ENCODE peak calls at places on chromosomes 7 and 10, in eight cellular contexts. Z is colonic mucosa; H is mucosa of descending colon; I is left ventricle myocardium inferior; G is cardiac muscle cell; R is stomach; L is CD4-positive, alpha-beta T cell; J is HFFc6. V is an unnamed sample.

GRCh38 chr7:75534727-75535307 is 42.7 kb downstream of the SPDYE5 start:
- DNase-seq in Z (no peak), H (no peak), I (no peak), G (peak), R (no peak), L (no peak), J (peak), V (no peak)

GRCh38 chr10:76025124-76025477 is 593.7 kb downstream of the LRMDA start:
- DNase-seq in Z (no peak), H (no peak), I (no peak), G (no peak), R (no peak), L (no peak), J (no peak), V (no peak)

GRCh38 chr7:142899661-142900060 is 14.1 kb upstream of the TRPV6 start:
- DNase-seq in Z (no peak), H (no peak), I (no peak), G (no peak), R (no peak), L (no peak), J (no peak), V (no peak)

GRCh38 chr7:79988642-79989041 is 146.0 kb upstream of the GNAI1 start:
- DNase-seq in Z (no peak), H (no peak), I (no peak), G (no peak), R (no peak), L (no peak), J (peak), V (no peak)

GRCh38 chr10:103540722-103541121 is 47.2 kb downstream of the NEURL1 start:
- DNase-seq in Z (no peak), H (no peak), I (no peak), G (no peak), R (peak), L (no peak), J (peak), V (no peak)

GRCh38 chr7:143375298-143376034 is 5.7 kb upstream of the ZYX start:
- DNase-seq in Z (no peak), H (no peak), I (no peak), G (peak), R (no peak), L (peak), J (no peak), V (no peak)

GRCh38 chr10:33509231-33509871 is 174.9 kb upstream of the NRP1 start:
- DNase-seq in Z (no peak), H (no peak), I (no peak), G (peak), R (peak), L (no peak), J (peak), V (no peak)

GRCh38 chr7:18414885-18415284 is 80.7 kb upstream of the HDAC9 start:
- DNase-seq in Z (no peak), H (no peak), I (no peak), G (no peak), R (no peak), L (no peak), J (no peak), V (no peak)

GRCh38 chr10:113060221-113061053 is 110.4 kb downstream of the TCF7L2 start:
- DNase-seq in Z (peak), H (no peak), I (peak), G (peak), R (no peak), L (no peak), J (no peak), V (no peak)

GRCh38 chr10:77796311-77796915 is 130.1 kb downstream of the DLG5 start:
- DNase-seq in Z (no peak), H (no peak), I (no peak), G (no peak), R (no peak), L (no peak), J (no peak), V (no peak)

GRCh38 chr7:106615808-106616691 is 44.9 kb downstream of the CCDC71L start:
- DNase-seq in Z (no peak), H (no peak), I (no peak), G (no peak), R (no peak), L (no peak), J (no peak), V (no peak)

GRCh38 chr10:36621346-36621745 is 504.1 kb upstream of the ANKRD30A start:
- DNase-seq in Z (no peak), H (no peak), I (no peak), G (no peak), R (no peak), L (no peak), J (no peak), V (no peak)

GRCh38 chr10:125568156-125568555 is 114.8 kb downstream of the TEX36 start:
- DNase-seq in Z (no peak), H (no peak), I (no peak), G (no peak), R (no peak), L (no peak), J (no peak), V (no peak)

GRCh38 chr7:25496394-25497103 is 268.3 kb upstream of the NPVF start:
- DNase-seq in Z (no peak), H (no peak), I (no peak), G (no peak), R (no peak), L (no peak), J (no peak), V (no peak)

GRCh38 chr10:1180836-1181235 is 124.7 kb downstream of the WDR37 start:
- DNase-seq in Z (no peak), H (no peak), I (no peak), G (no peak), R (no peak), L (no peak), J (no peak), V (no peak)

GRCh38 chr10:133199488-133199885 is 30.5 kb upstream of the UTF1 start:
- DNase-seq in Z (no peak), H (no peak), I (no peak), G (no peak), R (no peak), L (no peak), J (no peak), V (no peak)

GRCh38 chr7:158018971-158019645 is 568.5 kb downstream of the PTPRN2 start:
- DNase-seq in Z (no peak), H (no peak), I (no peak), G (no peak), R (peak), L (no peak), J (no peak), V (no peak)

GRCh38 chr10:101052285-101052684 is 9.5 kb upstream of the KAZALD1 start:
- DNase-seq in Z (no peak), H (no peak), I (no peak), G (peak), R (no peak), L (no peak), J (peak), V (no peak)

GRCh38 chr10:101053516-101053915 is 8.3 kb upstream of the KAZALD1 start:
- DNase-seq in Z (no peak), H (no peak), I (no peak), G (no peak), R (no peak), L (no peak), J (peak), V (no peak)

GRCh38 chr10:101054351-101054750 is 7.4 kb upstream of the KAZALD1 start:
- DNase-seq in Z (no peak), H (no peak), I (no peak), G (no peak), R (no peak), L (no peak), J (no peak), V (no peak)

GRCh38 chr10:101056365-101057151 is 5.2 kb upstream of the KAZALD1 start:
- DNase-seq in Z (no peak), H (no peak), I (no peak), G (no peak), R (no peak), L (no peak), J (no peak), V (no peak)

DNA sequence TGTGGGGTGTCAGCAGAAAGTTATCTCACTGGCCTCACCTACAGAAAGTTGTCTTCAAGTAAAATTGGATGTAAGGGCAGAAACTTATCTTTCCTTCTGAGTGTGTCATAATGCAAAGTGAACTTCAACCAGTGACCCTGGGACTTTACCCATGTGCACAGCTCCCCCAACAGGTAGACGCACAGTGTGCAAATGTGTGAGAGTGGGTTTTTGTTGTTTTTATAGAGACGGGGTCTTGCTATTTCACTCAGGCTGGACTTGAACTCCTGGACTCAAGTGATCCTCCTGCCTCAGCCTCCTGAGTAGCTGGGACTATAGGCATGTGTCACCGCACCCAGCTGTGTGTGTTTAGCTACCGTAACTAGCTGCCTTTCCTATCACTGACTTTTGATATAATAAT is 6.4 kb upstream of the KAZALD1 start:
- DNase-seq in Z (no peak), H (no peak), I (no peak), G (no peak), R (no peak), L (no peak), J (no peak), V (no peak)
- TF ChIP-seq CTCF in Z (no peak), H (no peak), I (no peak), G (peak), R (no peak), L (no peak), J (peak), V (peak)

DNA sequence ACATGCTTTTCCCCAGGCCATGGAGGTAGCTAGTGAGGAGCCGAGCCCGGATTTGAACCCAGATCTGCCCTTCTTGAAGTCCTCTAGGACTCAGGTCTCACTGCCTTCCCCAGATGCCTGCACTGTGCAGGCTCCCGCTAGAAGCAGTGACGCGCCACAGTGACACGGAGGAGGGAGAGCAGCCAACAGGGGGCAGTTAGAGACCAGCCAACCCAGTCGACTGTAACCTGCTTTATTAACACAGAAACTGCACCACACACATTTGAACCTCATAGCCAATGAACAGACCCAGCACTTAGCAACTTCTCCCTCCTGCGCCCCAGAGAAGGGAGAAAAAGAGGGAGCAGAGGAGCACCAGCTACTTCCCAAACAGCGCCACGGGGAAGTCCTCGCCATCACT is 27.4 kb downstream of the PILRA start:
- DNase-seq in Z (no peak), H (no peak), I (no peak), G (no peak), R (no peak), L (no peak), J (no peak), V (no peak)
- TF ChIP-seq CTCF in Z (no peak), H (no peak), I (no peak), G (peak), R (no peak), L (no peak), J (peak), V (peak)

DNA sequence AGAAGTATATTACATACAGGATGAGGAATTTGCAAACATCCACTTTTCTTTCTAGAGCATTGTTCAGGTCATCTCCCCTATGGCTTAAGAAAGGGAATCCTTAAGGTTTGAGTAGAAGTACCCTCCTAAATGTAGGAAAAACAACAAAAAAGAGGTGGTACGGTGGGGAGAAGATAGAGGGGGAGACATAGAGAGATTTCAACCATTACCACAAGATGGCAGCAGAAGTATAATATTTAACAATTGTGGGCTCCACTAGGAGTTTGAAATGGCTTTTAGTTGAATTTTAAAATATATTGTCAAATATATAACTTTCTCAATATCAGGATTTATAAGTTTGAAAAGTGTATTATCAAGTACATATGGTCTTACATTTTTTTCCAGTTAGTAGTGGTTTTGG is 72.7 kb upstream of the PRKG1 start:
- DNase-seq in Z (no peak), H (no peak), I (no peak), G (peak), R (no peak), L (no peak), J (no peak), V (no peak)
- TF ChIP-seq CTCF in Z (peak), H (no peak), I (peak), G (peak), R (no peak), L (peak), J (peak), V (peak)

DNA sequence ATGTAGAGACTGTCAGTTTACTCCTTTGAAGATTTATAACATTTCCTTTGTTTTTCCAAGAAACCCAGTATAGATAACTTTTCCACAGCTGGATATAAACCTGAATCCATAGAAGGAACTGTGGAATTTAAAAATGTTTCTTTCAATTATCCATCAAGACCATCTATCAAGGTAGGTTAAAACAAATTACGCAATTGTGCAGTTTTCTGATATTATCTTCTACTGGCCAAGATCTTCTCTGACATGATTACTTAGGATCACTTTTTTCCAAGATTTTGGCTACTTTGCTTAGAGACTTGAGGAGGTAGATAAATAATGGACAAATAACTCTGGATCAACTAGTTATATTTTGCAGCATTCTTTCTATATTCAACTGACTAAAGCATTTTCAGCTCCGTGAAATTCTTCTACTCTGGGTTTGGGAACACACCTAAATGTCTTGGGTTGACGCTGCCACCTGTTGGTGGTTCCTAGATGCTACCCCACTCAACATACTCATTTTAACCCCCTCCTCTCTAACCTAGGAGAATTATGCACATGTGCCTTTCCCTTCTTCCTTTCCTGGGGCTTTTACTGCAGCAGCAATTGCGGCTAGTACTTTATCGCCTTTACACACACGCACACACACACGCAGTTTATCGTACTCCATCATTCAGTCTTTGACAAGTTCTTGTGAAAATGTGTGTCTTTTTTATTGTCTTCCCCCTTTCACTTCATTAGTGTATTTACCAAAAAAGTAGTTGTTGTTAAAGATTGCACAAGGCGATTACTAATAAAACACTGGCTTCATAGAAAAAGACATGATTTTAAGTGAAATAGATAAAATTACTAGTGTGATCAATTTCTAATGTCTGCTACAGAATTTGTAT is 32.7 kb downstream of the ABCB5 start:
- DNase-seq in Z (no peak), H (no peak), I (no peak), G (peak), R (no peak), L (no peak), J (no peak), V (no peak)
- TF ChIP-seq CTCF in Z (no peak), H (no peak), I (peak), G (peak), R (no peak), L (no peak), J (no peak), V (peak)

DNA sequence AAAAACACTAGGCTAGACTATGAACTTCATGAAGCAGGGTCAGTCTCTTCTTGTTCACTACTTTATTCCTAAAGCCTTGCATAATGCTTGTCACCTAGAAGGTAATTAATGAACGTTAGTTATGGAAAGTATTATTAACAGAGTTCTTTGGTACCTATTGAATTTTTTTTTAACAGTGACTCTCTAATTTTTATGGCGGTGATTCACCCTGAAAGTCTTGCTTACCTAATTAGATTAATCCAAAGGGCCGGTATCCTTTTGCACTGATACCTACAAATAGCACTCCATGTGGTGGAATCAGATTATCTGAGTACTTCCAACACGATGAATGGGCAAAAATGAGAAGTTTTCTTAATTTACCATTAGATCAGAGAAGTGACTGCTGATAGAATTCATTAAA is 31.7 kb downstream of the STAM start:
- DNase-seq in Z (no peak), H (no peak), I (no peak), G (no peak), R (no peak), L (no peak), J (peak), V (no peak)
- TF ChIP-seq CTCF in Z (no peak), H (no peak), I (no peak), G (no peak), R (no peak), L (no peak), J (no peak), V (no peak)

GRCh38 chr10:94496010-94496409 is 49.6 kb upstream of the HELLS start:
- DNase-seq in Z (no peak), H (no peak), I (no peak), G (no peak), R (no peak), L (no peak), J (peak), V (no peak)

GRCh38 chr10:94496646-94497045 is 48.9 kb upstream of the HELLS start:
- DNase-seq in Z (no peak), H (no peak), I (no peak), G (no peak), R (no peak), L (no peak), J (no peak), V (no peak)

DNA sequence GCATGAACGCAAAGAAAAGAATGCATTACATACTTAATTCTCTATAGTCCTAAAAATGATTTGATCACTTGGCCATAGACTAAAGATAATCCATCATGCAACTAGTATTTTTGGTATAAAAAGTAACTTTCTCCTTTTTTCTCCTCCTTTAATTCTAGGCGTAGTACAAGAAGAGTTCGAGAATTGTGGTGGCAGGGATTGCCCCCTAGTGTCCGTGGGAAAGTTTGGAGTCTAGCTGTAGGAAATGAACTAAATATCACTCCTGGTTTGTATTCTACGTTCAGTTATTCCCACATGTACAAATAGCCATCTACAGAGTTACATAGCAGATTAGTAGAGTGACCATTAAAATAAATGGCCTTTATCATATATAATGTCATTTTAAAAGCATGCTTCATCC is 45.5 kb upstream of the HELLS start:
- DNase-seq in Z (no peak), H (no peak), I (no peak), G (peak), R (no peak), L (no peak), J (peak), V (no peak)
- TF ChIP-seq CTCF in Z (no peak), H (no peak), I (peak), G (peak), R (no peak), L (no peak), J (peak), V (peak)

GRCh38 chr10:93680414-93681047 is 21.9 kb downstream of the FRA10AC1 start:
- DNase-seq in Z (no peak), H (no peak), I (no peak), G (peak), R (no peak), L (no peak), J (peak), V (no peak)
- TF ChIP-seq CTCF in Z (peak), H (no peak), I (peak), G (peak), R (no peak), L (no peak), J (peak), V (peak)

V was measured in D721Med.